ENCODE peak calls at places on chromosomes 11 and 22, in four cellular contexts. J is MM.1S, K is hepatocyte, R is PC-3. I is an unnamed sample. For H3K27me3, the result is how much of the 10 kb centered on the place peaks cover.

GRCh38 chr11:117145393-117145761 is 1.3 kb downstream of the PAFAH1B2 start:
- DNase-seq in R (peak), J (peak), K (peak), I (peak)

GRCh38 chr11:87281496-87281895 is 243.8 kb downstream of the TMEM135 start:
- DNase-seq in J (no peak), R (peak), K (peak), I (no peak)

GRCh38 chr11:20020716-20021115 is 139.6 kb downstream of the DBX1 start:
- DNase-seq in K (no peak), R (no peak), J (no peak), I (no peak)

GRCh38 chr11:58525037-58525614 is 17.2 kb upstream of the OR5B21 start:
- DNase-seq in J (peak), K (no peak), R (no peak), I (no peak)

GRCh38 chr11:47786373-47786772 is 19.2 kb upstream of the FNBP4 start:
- DNase-seq in J (no peak), K (no peak), R (no peak), I (no peak)

GRCh38 chr11:109885006-109885405 is 208.2 kb upstream of the ZC3H12C start:
- DNase-seq in J (no peak), R (no peak), K (no peak), I (peak)

GRCh38 chr22:19663821-19664325 is 50.4 kb upstream of the SEPTIN5 start:
- DNase-seq in K (no peak), J (no peak), R (no peak), I (peak)

GRCh38 chr22:49979587-49980264 is 19.2 kb downstream of the PIM3 start:
- DNase-seq in J (peak), R (peak), K (peak), I (peak)

GRCh38 chr11:130849215-130849568 is 67.1 kb downstream of the SNX19 start:
- DNase-seq in K (peak), R (peak), J (no peak), I (no peak)

GRCh38 chr11:105296806-105297205 is 157.2 kb upstream of the CARD18 start:
- DNase-seq in K (no peak), J (no peak), R (no peak), I (no peak)

GRCh38 chr22:35538801-35539321 is 1.8 kb upstream of the RASD2 start:
- DNase-seq in R (peak), J (peak), K (no peak), I (peak)

GRCh38 chr11:57562596-57562995 is 4.9 kb downstream of the UBE2L6 start:
- DNase-seq in R (peak), K (no peak), J (no peak), I (no peak)

GRCh38 chr22:35480627-35481565 is 59.7 kb upstream of the RASD2 start:
- DNase-seq in J (no peak), K (no peak), R (peak), I (no peak)

GRCh38 chr11:18324381-18324780 is 2.0 kb downstream of the GTF2H1 start:
- DNase-seq in J (no peak), R (no peak), K (no peak), I (no peak)

GRCh38 chr11:72058416-72059034 is 21.8 kb downstream of the NUMA1 start:
- DNase-seq in J (no peak), K (no peak), R (no peak), I (no peak)

GRCh38 chr11:116837231-116838091 is at the start of gene APOA1:
- DNase-seq in K (peak), R (no peak), J (no peak), I (peak)

GRCh38 chr11:94731921-94732601 is 36.1 kb upstream of the AMOTL1 start:
- DNase-seq in J (no peak), K (no peak), R (peak), I (no peak)

GRCh38 chr11:96426356-96427103 is 36.7 kb downstream of the JRKL start:
- DNase-seq in J (peak), R (peak), K (peak), I (peak)

GRCh38 chr11:75403983-75404658 is 4.8 kb downstream of the RPS3 start:
- DNase-seq in K (no peak), R (peak), J (no peak), I (no peak)

GRCh38 chr11:574632-575323 is 1.5 kb upstream of the PHRF1 start:
- DNase-seq in K (no peak), J (no peak), R (no peak), I (no peak)
- H2AFZ ChIP-seq in K (peak), J (peak), R (peak), I (peak)

DNA sequence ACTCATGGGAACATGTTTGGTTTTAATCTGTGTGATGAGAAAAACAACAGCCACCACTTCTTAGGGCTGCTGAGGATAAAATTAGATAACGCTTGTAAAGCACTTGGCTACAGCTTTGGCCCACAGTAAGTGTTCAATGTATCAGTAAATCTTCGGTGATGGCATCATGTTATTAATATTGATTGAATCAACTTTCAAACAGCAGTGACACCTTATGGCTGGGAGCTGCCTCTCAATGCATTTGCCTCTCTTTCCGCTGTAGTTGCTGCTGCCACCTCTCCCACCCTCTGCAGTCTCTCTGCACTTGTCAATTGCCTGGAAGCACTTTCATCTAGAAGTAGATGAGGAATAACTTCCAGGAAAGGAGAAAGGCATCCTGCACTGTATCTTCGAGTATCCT is 491.1 kb downstream of the OPCML start:
- DNase-seq in J (no peak), R (no peak), K (no peak), I (no peak)
- H3K27me3 ChIP-seq in J (under half), R (under half), K (under half), I (under half)

GRCh38 chr22:44532466-44533025 is 34.5 kb upstream of the RTL6 start:
- DNase-seq in R (peak), K (no peak), J (no peak), I (no peak)
- H2AFZ ChIP-seq in R (no peak), K (no peak), J (no peak), I (no peak)

DNA sequence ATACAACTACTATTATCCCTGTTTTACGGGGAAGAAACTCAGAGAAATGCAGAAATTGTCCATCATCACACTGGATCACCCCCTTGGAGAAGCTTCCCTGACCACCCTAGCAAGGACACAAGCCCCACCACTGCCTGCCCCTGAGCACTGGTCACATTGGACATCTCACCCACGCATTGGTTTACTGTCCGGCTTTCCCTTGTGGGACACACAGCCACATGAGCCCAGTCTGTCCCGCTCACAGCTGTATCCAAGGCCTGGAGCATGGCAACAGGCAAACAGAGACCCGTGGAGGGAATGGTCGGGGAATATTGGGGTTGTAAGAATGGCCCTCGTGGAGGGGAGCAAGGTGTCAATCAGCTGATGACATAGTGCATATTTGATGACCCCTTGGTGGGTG is 42.7 kb upstream of the FGF3 start:
- DNase-seq in K (no peak), R (no peak), J (no peak), I (no peak)
- H3K27me3 ChIP-seq in K (under half), R (under half), J (half or more), I (under half)

DNA sequence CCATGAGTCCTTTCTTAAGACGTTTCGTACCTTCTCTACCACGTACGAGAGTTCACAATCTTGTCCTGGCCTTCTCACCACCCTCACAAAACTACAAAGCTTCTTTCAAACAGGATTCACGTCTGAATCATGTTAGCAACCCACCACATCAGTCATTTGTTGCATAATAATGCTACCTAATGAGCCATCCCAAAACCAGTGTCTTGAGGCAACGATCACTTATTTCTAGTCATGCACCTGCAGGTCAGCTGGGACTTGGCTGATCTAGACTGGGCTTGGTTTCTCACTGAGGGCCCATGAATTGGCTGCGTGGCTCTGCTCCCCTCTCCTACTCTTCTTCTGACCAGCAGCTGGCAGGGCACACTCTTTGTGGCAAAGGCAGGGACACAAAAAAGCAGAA is 28.3 kb downstream of the LARGE1 start:
- DNase-seq in K (no peak), J (no peak), R (no peak), I (no peak)
- H2AFZ ChIP-seq in K (no peak), J (no peak), R (no peak), I (no peak)

DNA sequence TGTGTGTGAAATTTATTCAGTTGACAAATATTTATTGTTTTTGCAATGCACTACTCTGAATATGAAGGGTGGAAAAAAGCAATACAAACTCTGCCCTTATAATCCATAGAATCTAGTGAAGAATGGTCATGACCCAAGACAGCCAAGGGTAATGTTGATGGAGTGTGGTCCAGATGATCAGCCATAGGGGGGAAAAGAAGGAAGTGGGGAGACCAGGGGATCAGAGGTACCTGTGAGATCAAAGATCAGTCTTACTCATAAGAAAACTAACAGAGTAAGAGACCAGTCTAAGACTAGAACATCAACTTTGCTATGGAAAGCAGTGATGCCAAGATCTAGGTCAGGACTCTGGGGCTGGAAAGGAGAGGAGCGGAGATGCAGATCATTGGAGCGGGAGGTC is 47.0 kb upstream of the ETS1 start:
- DNase-seq in J (no peak), K (no peak), R (no peak), I (no peak)
- H3K27me3 ChIP-seq in J (under half), K (under half), R (under half), I (under half)

DNA sequence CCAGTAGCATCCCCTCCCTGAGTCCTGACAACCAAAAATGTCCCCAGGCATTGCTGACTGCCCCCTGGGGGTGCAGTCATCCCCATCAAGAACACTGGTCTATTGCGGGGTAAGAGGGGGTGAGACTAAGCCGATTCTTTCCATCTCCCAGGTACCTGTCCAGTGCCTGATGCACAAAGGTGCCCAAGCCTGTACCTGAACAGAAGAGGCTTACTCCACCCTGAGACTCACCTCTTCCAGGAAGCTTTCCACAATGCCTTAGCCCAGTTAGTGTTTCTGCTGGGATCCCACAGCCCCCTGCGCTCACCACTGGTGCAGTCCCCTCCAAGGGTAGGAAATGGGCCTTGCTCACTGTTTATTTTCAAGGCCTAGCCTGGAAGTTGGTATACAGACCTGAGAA is 22.9 kb downstream of the TPST2 start:
- DNase-seq in R (no peak), K (no peak), J (no peak), I (no peak)
- H2AFZ ChIP-seq in R (no peak), K (no peak), J (no peak), I (no peak)

DNA sequence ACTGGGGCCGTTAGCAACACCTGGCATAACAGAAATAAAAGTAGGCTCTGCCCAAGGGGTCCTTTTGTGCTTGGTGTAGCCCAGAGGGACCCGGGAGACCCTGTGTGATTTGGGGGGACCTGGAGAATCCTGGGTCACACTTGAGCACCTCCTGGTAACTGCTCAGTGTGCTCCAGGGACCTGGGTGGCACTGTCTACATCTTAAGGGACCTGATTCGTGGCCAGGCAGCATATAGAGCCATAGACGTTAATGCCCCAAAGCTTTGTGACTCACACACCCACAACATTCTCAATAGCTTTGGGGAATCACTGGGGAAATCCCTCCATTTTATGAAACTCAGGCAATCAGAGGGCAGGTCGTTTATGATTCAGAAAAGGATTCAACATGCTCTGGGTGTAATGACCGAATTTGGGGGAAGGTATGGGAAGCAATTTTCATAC is 3.6 kb upstream of the IGF2 start:
- DNase-seq in K (no peak), R (peak), J (no peak), I (no peak)
- H3K27me3 ChIP-seq in K (half or more), R (half or more), J (half or more), I (half or more)

GRCh38 chr11:24617856-24618255 is 121.0 kb downstream of the LUZP2 start:
- DNase-seq in R (peak), J (no peak), K (no peak), I (no peak)

GRCh38 chr11:24623121-24623520 is 126.3 kb downstream of the LUZP2 start:
- DNase-seq in R (no peak), K (no peak), J (no peak), I (no peak)

GRCh38 chr11:24624432-24624831 is 127.6 kb downstream of the LUZP2 start:
- DNase-seq in R (no peak), K (no peak), J (no peak), I (no peak)

GRCh38 chr11:24619900-24620299 is 123.0 kb downstream of the LUZP2 start:
- DNase-seq in K (no peak), R (no peak), J (no peak), I (no peak)

GRCh38 chr11:24622262-24622661 is 125.4 kb downstream of the LUZP2 start:
- DNase-seq in R (no peak), K (no peak), J (no peak), I (no peak)
- H2AFZ ChIP-seq in R (no peak), K (no peak), J (no peak), I (no peak)

GRCh38 chr11:70073881-70074371 is 4.2 kb upstream of the ANO1 start:
- DNase-seq in K (no peak), J (no peak), R (peak), I (no peak)

GRCh38 chr11:70071996-70072395 is 6.1 kb upstream of the ANO1 start:
- DNase-seq in J (no peak), K (no peak), R (no peak), I (no peak)

GRCh38 chr11:70073188-70073817 is 4.8 kb upstream of the ANO1 start:
- DNase-seq in R (no peak), J (no peak), K (no peak), I (peak)

GRCh38 chr11:70070736-70071135 is 7.4 kb upstream of the ANO1 start:
- DNase-seq in K (no peak), J (no peak), R (no peak), I (no peak)

DNA sequence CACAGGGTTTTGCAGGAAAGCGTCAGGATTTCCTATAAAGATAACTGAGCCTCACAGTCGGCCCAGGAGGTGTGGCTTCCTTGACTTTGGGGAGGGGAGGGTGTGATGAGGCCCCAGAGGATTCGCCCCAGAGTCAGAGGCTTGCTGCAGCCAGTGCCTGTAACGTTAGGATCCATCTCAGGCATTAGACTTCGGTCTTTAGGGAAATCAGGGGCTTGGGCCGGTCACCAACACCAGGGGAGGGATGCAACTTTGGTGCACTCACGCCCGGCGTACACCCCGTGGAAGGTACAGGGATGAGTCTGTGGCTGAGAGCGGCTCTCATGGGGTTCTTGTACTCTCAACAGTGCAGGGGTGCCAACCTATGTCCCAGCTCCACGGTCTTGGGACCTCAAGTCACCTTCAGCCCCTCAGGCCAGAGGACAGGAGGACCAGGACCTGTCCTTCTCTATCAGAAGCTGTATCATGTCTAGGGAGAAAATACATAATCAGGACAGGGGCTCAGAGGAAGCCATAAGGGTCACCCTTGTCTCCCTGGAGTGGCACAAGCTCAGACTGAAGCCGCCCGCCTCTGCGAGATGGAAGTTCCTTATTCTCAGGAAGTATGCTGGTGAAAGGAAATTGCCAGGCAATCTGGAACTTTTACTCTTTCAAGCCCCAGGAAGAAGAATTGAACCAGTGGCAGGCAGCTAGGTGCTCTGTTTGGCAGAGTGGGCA is 5.5 kb upstream of the ANO1 start:
- DNase-seq in K (no peak), J (no peak), R (no peak), I (no peak)
- H3K27me3 ChIP-seq in K (half or more), J (half or more), R (under half), I (half or more)

I was measured in neural progenitor cell.